ENCODE peak calls at places on chromosomes 1 and 21, in nine cellular contexts. I, Y, U, J, M, F, X, V and E are unnamed samples.

GRCh38 chr1:204080163-204080903 is 7.4 kb downstream of the SOX13 start:
- DNase-seq in X (no peak), U (peak; percentile 72), J (no peak), Y (peak; percentile 100), F (peak; percentile 97), M (peak; percentile 94), I (peak; percentile 94), V (peak; percentile 68), E (peak; percentile 74)

GRCh38 chr1:11194407-11195176 is 5.4 kb downstream of the ANGPTL7 start:
- DNase-seq in U (no peak), Y (no peak), J (no peak), V (no peak), F (no peak), M (no peak), X (no peak), I (no peak), E (no peak)

GRCh38 chr1:54547601-54548388 is at the start of gene ACOT11:
- DNase-seq in V (peak; percentile 88), F (peak; percentile 67), M (peak; percentile 77), I (peak; percentile 44), X (peak; percentile 81), J (peak; percentile 50), U (peak; percentile 90), Y (no peak), E (peak; percentile 88)

GRCh38 chr1:245054105-245054831 is 100.5 kb upstream of the KIF26B start:
- DNase-seq in J (peak; percentile 70), U (no peak), Y (no peak), F (no peak), I (no peak), X (no peak), M (peak; percentile 62), V (no peak), E (no peak)

GRCh38 chr1:43975249-43975961 is 645 bp downstream of the ATP6V0B start:
- DNase-seq in M (peak; percentile 91), V (peak; percentile 64), X (no peak), Y (peak; percentile 37), F (no peak), J (no peak), I (peak; percentile 59), U (peak; percentile 65), E (peak; percentile 64)

GRCh38 chr1:192852001-192852400 is 43.2 kb downstream of the RGS2 start:
- DNase-seq in X (no peak), U (no peak), I (no peak), Y (no peak), M (no peak), J (no peak), V (no peak), F (peak; percentile 94), E (no peak)

GRCh38 chr1:192807221-192807967 is 1.4 kb upstream of the RGS2 start:
- DNase-seq in U (no peak), I (no peak), F (peak; percentile 72), J (no peak), V (no peak), X (no peak), M (no peak), Y (peak; percentile 15), E (no peak)

GRCh38 chr1:28755701-28756100 is 19.0 kb downstream of the YTHDF2 start:
- DNase-seq in M (no peak), J (no peak), V (no peak), I (no peak), F (no peak), X (no peak), U (no peak), Y (no peak), E (no peak)

GRCh38 chr21:42666918-42667317 is 13.5 kb downstream of the PDE9A start:
- DNase-seq in V (no peak), J (no peak), F (no peak), U (no peak), X (peak; percentile 84), M (no peak), Y (no peak), I (no peak), E (no peak)

GRCh38 chr21:42107881-42108553 is 36.9 kb downstream of the UMODL1 start:
- DNase-seq in I (peak; percentile 81), J (peak; percentile 34), V (peak; percentile 70), X (peak; percentile 52), U (peak; percentile 54), F (peak; percentile 61), M (peak; percentile 79), Y (peak; percentile 88), E (peak; percentile 56)

GRCh38 chr1:24927473-24927872 is 2.6 kb downstream of the RUNX3 start:
- DNase-seq in X (no peak), V (no peak), U (no peak), Y (no peak), I (no peak), F (no peak), J (no peak), M (no peak), E (no peak)

GRCh38 chr1:45928486-45929205 is 125.2 kb downstream of the MAST2 start:
- DNase-seq in J (no peak), X (no peak), F (no peak), M (no peak), V (no peak), I (no peak), U (no peak), Y (no peak), E (no peak)

GRCh38 chr1:110224240-110224995 is 14.3 kb downstream of the KCNC4 start:
- DNase-seq in I (no peak), U (no peak), J (no peak), F (no peak), M (no peak), Y (peak; percentile 34), V (no peak), X (no peak), E (no peak)

GRCh38 chr1:114669562-114670082 is at the start of gene DENND2C:
- DNase-seq in Y (no peak), J (no peak), V (no peak), U (no peak), X (no peak), I (peak; percentile 85), M (no peak), F (no peak), E (no peak)

GRCh38 chr21:42319368-42319767 is 4.2 kb upstream of the TFF3 start:
- DNase-seq in J (peak; percentile 44), Y (no peak), M (no peak), U (no peak), I (no peak), X (no peak), V (no peak), F (no peak), E (no peak)

GRCh38 chr1:15255582-15256149 is 8.6 kb downstream of the FHAD1 start:
- DNase-seq in X (no peak), J (no peak), U (no peak), V (no peak), Y (no peak), F (no peak), I (no peak), M (no peak), E (no peak)

GRCh38 chr21:14548751-14549150 is 2.6 kb upstream of the SAMSN1 start:
- DNase-seq in J (no peak), Y (no peak), I (no peak), V (no peak), X (no peak), M (no peak), F (no peak), U (no peak), E (no peak)

GRCh38 chr1:8075511-8076051 is 49.5 kb upstream of the ERRFI1 start:
- DNase-seq in J (no peak), V (no peak), M (peak; percentile 72), F (no peak), I (no peak), Y (no peak), X (no peak), U (no peak), E (no peak)

GRCh38 chr1:246836169-246836568 is 95.6 kb downstream of the AHCTF1 start:
- DNase-seq in X (no peak), U (no peak), M (no peak), J (no peak), Y (no peak), I (no peak), V (no peak), F (no peak), E (no peak)

GRCh38 chr1:113192980-113193379 is 120.0 kb downstream of the LRIG2 start:
- DNase-seq in I (no peak), M (no peak), F (no peak), J (no peak), Y (no peak), X (no peak), V (no peak), U (no peak), E (no peak)

GRCh38 chr1:150613061-150613920 is 16.1 kb downstream of the ENSA start:
- DNase-seq in V (no peak), M (no peak), J (peak; percentile 64), I (no peak), U (peak; percentile 46), Y (peak; percentile 71), F (peak; percentile 87), X (no peak), E (no peak)

GRCh38 chr1:86419277-86419903 is 4.6 kb upstream of the CLCA2 start:
- DNase-seq in J (no peak), V (no peak), I (peak; percentile 15), Y (peak; percentile 55), M (no peak), U (no peak), F (peak; percentile 56), X (no peak), E (no peak)

DNA sequence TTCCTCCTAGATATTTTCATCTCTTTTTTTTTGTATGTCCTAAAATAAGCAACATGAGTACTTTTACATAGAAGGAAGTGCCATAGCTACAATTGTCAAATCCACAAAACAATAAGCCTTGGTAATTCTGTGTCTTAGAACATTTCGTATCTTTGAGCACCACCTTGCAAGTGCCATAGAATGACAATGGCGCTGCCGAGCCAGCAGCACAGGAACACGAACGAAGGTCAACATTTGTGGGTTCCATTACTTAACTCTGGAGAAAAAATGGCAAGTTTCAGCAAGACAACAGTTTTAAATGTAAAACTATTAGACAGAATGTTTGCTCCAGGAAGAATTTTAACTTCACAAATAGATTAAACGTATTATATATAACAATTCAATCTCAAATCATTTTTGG is 222.1 kb downstream of the CHRM3 start:
- DNase-seq in V (no peak), Y (no peak), X (no peak), J (no peak), I (no peak), F (no peak), M (no peak), U (no peak), E (no peak)
- TF ChIP-seq CTCF in V (no peak), Y (no peak), X (no peak), J (no peak), I (no peak), F (no peak), M (no peak), U (no peak), E (no peak)

GRCh38 chr1:41547336-41547735 is 62.9 kb upstream of the EDN2 start:
- DNase-seq in I (no peak), J (no peak), X (no peak), U (no peak), Y (no peak), F (no peak), M (no peak), V (no peak), E (no peak)
- H3K27ac ChIP-seq in I (no peak overlapping the region), J (no peak overlapping the region), X (no peak overlapping the region), U (no peak overlapping the region), Y (no peak overlapping the region), F (no peak overlapping the region), M (no peak overlapping the region), V (no peak overlapping the region), E (no peak overlapping the region)

GRCh38 chr1:64563958-64564565 is 94.1 kb downstream of the CACHD1 start:
- DNase-seq in U (no peak), Y (no peak), V (no peak), J (no peak), I (no peak), X (no peak), F (no peak), M (no peak), E (no peak)
- TF ChIP-seq CTCF in U (no peak), Y (no peak), V (no peak), J (no peak), I (no peak), X (no peak), F (no peak), M (no peak), E (no peak)

GRCh38 chr1:20596106-20596505 is 7.2 kb downstream of the CDA start:
- DNase-seq in X (no peak), I (no peak), Y (no peak), V (no peak), U (no peak), M (no peak), F (no peak), J (no peak), E (no peak)
- H3K27ac ChIP-seq in X (no peak overlapping the region), I (no peak overlapping the region), Y (no peak overlapping the region), V (no peak overlapping the region), U (no peak overlapping the region), M (no peak overlapping the region), F (no peak overlapping the region), J (peak overlapping the region; percentile 50), E (no peak overlapping the region)